ENCODE peak calls at places on chromosomes 1 and 21, in nine cellular contexts. K, D, G, I, C, Z, L, A and O are unnamed samples.

GRCh38 chr1:170970256-170970655 is 34.9 kb downstream of the MROH9 start:
- DNase-seq in K (no peak), D (no peak), G (no peak), I (no peak), C (no peak), Z (no peak), L (no peak), A (no peak), O (no peak)

GRCh38 chr1:53860967-53861411 is 22.9 kb upstream of the NDC1 start:
- DNase-seq in K (no peak), D (peak; percentile 39), G (peak; percentile 59), I (peak; percentile 63), C (peak; percentile 21), Z (peak; percentile 75), L (peak; percentile 69), A (peak; percentile 38), O (peak; percentile 38)

GRCh38 chr1:205232945-205233397 is 5.2 kb downstream of the TMCC2 start:
- DNase-seq in K (no peak), D (peak; percentile 1), G (no peak), I (no peak), C (no peak), Z (no peak), L (no peak), A (no peak), O (no peak)

GRCh38 chr21:17613242-17613676 is 558 bp upstream of the BTG3 start:
- DNase-seq in K (no peak), D (peak; percentile 49), G (peak; percentile 34), I (peak; percentile 10), C (no peak), Z (no peak), L (peak; percentile 26), A (peak; percentile 56), O (no peak)

GRCh38 chr1:107496002-107496401 is 355.2 kb downstream of the NTNG1 start:
- DNase-seq in K (no peak), D (no peak), G (no peak), I (no peak), C (no peak), Z (no peak), L (no peak), A (no peak), O (no peak)

GRCh38 chr1:180503274-180503862 is 991 bp upstream of the ACBD6 start:
- DNase-seq in K (no peak), D (no peak), G (peak; percentile 23), I (no peak), C (no peak), Z (peak; percentile 53), L (peak; percentile 30), A (no peak), O (no peak)

GRCh38 chr1:14932034-14932638 is 221.4 kb upstream of the TMEM51 start:
- DNase-seq in K (no peak), D (no peak), G (no peak), I (no peak), C (no peak), Z (no peak), L (no peak), A (no peak), O (no peak)

GRCh38 chr1:58922302-58923089 is 138.6 kb upstream of the JUN start:
- DNase-seq in K (peak; percentile 71), D (peak; percentile 81), G (peak; percentile 60), I (peak; percentile 54), C (no peak), Z (peak; percentile 91), L (peak; percentile 79), A (peak; percentile 65), O (no peak)

GRCh38 chr1:19310720-19311502 is 1.0 kb downstream of the AKR7A2 start:
- DNase-seq in K (no peak), D (no peak), G (peak; percentile 43), I (no peak), C (no peak), Z (no peak), L (peak; percentile 16), A (no peak), O (peak; percentile 28)

GRCh38 chr1:8431779-8432178 is 113.9 kb downstream of the SLC45A1 start:
- DNase-seq in K (no peak), D (no peak), G (no peak), I (no peak), C (no peak), Z (no peak), L (no peak), A (no peak), O (no peak)

GRCh38 chr1:247362074-247362597 is 30.5 kb upstream of the ZNF496 start:
- DNase-seq in K (no peak), D (no peak), G (no peak), I (peak; percentile 26), C (no peak), Z (no peak), L (no peak), A (no peak), O (no peak)

GRCh38 chr1:187928288-187928687 is 1099.5 kb downstream of the PLA2G4A start:
- DNase-seq in K (no peak), D (no peak), G (peak; percentile 36), I (peak; percentile 16), C (no peak), Z (peak; percentile 59), L (peak; percentile 55), A (no peak), O (peak; percentile 23)

GRCh38 chr21:27536319-27536718 is 569.4 kb upstream of the ADAMTS5 start:
- DNase-seq in K (no peak), D (no peak), G (no peak), I (peak; percentile 78), C (no peak), Z (peak; percentile 4), L (peak; percentile 17), A (no peak), O (peak; percentile 11)

DNA sequence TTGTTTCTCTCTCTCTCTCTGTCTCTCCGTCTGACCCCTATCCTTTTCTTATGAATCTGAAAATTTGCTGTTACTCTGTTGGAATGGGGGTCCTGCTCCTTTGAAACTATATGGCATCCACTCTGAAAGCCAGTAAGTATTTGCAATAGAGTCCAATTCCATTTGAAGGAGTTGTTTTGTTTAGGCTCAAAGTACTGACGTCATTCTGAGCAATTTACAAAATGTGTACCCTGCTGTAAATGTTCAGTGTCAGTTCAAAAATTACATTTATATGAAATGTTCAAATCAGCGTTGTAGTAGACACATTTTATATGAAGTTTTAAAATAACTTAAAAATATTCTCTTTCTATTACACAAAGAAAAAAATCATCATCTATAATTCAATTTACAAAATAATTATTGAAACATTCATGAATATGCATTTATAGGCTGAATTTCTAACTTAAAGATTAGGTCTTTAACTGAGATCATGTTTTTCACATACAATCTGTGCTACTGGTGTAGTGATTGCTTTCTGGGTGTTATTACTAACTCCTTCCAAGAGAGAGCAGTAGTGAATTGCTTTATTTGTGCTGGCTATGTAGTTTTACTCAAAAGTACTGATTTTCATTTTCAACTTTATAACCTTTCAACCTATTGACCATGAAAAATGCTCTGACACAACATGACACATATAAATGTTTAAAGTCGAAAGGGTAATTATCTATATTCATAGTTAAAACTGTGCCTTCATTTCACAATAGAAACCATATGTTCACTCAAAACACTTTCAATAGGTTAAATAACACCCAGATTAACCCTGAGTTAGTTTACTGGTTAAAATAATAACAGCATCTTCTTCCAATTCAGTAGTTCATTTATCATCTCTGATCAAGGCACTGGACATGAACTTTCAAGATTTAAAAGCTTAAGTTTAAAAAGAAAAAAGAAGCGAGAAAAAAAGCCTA is 253.1 kb upstream of the ADGRL4 start:
- DNase-seq in K (no peak), D (no peak), G (peak; percentile 46), I (peak; percentile 74), C (peak; percentile 22), Z (peak; percentile 57), L (peak; percentile 75), A (no peak), O (peak; percentile 72)
- TF ChIP-seq CTCF in K (peak; percentile 70), D (peak; percentile 14), G (peak; percentile 44), I (peak; percentile 78), C (peak; percentile 42), Z (peak; percentile 62), L (peak; percentile 65), A (no peak), O (peak; percentile 81)

DNA sequence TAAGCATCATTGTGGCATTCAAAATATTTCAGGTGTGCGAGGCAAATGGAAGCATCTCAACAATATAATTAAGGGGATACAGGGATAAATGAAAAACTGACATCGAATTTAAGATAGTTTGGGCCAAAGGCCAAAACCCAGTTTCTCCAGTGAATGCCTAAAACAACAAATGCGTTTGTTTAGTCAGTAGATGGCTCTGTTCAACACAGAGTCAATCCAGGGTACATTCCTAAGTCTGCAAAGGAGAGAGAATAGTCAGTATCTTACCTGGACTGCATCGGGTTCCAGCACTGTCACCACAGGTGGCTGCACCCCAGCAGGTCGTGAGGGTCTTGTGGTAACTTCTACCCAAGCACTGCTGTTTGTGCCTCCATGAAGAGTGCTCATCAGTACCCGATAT is 321.1 kb downstream of the KCTD3 start:
- DNase-seq in K (no peak), D (no peak), G (no peak), I (peak; percentile 36), C (no peak), Z (peak; percentile 43), L (no peak), A (no peak), O (peak; percentile 25)
- TF ChIP-seq CTCF in K (no peak), D (no peak), G (no peak), I (peak; percentile 9), C (no peak), Z (peak; percentile 26), L (no peak), A (no peak), O (peak; percentile 51)

DNA sequence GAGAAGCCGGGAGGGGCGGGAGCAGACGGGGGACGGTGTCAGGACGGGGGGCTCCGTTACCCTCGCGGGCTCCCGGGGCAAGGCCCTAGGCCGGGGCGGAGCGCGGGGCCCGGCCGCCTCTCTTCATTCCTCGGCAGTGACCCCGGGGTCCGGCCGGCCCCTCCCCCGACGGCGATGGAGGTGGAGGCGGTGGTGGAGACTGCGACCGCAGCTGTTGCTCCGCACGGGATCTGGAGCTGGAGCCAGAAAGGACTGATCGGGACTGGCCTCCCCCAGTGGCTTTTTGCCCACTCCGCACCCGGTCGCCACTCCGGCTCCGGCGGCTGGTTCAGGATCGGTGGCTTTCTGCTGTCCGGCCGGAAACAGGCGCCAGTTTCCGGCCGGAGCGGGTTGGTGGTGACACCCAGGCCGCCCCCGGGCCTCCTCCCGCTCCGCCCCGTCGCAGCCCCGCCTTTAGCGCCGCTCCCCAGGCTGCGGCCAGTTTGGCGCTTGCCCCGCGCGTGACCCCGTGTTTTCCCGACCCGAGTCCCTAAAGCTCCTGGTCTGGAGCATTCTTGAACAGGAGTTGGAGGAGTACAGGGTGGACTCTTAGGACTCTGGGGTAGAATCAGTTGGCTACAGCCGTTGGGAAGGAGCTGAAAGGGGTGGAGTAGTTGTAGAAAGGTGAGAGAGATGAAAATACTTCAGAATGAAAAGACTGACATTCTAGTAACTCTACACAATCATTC is at the start of gene OTUD7B:
- DNase-seq in K (peak; percentile 89), D (peak; percentile 90), G (peak; percentile 90), I (peak; percentile 79), C (no peak), Z (peak; percentile 91), L (peak; percentile 92), A (peak; percentile 83), O (peak; percentile 87)
- TF ChIP-seq CTCF in K (peak; percentile 21), D (no peak), G (no peak), I (no peak), C (no peak), Z (no peak), L (no peak), A (no peak), O (peak; percentile 41)

GRCh38 chr1:189697113-189697512 is 780.6 kb downstream of the BRINP3 start:
- DNase-seq in K (no peak), D (no peak), G (no peak), I (no peak), C (no peak), Z (no peak), L (no peak), A (no peak), O (no peak)

GRCh38 chr1:189696297-189696696 is 781.4 kb downstream of the BRINP3 start:
- DNase-seq in K (no peak), D (no peak), G (no peak), I (no peak), C (no peak), Z (no peak), L (no peak), A (no peak), O (no peak)

GRCh38 chr1:189693140-189693539 is 784.5 kb downstream of the BRINP3 start:
- DNase-seq in K (no peak), D (no peak), G (no peak), I (no peak), C (no peak), Z (peak; percentile 16), L (peak; percentile 15), A (no peak), O (no peak)
- TF ChIP-seq CTCF in K (no peak), D (no peak), G (no peak), I (no peak), C (no peak), Z (no peak), L (no peak), A (no peak), O (no peak)